ENCODE peak calls at places on chromosomes 5 and 9, in five cellular contexts. P is neuronal stem cell, X is mesendoderm, U is H9, M is IMR-90. I is an unnamed sample.

GRCh38 chr5:41736641-41737040 is 133.6 kb downstream of the OXCT1 start:
- DNase-seq in U (no peak), X (no peak), P (no peak), M (peak), I (no peak)

GRCh38 chr9:78295731-78296130 is 1.2 kb upstream of the PSAT1 start:
- DNase-seq in X (no peak), U (no peak), P (no peak), M (no peak), I (no peak)

GRCh38 chr9:98121096-98121495 is 2.1 kb upstream of the TRIM14 start:
- DNase-seq in X (no peak), P (no peak), M (no peak), U (no peak), I (no peak)

GRCh38 chr9:124428751-124429529 is 13.7 kb upstream of the PSMB7 start:
- DNase-seq in U (no peak), M (no peak), P (no peak), X (no peak), I (no peak)

GRCh38 chr5:4511996-4512656 is 628.0 kb upstream of the ADAMTS16 start:
- DNase-seq in P (no peak), X (peak), M (no peak), U (peak), I (no peak)

GRCh38 chr5:178449163-178450060 is 140.8 kb downstream of the COL23A1 start:
- DNase-seq in P (no peak), M (no peak), U (no peak), X (peak), I (no peak)

GRCh38 chr9:69900406-69900805 is 79.8 kb downstream of the CFAP95 start:
- DNase-seq in U (no peak), M (peak), X (no peak), P (no peak), I (peak)

GRCh38 chr5:88819332-88819999 is 63.5 kb downstream of the MEF2C start:
- DNase-seq in X (peak), P (no peak), U (no peak), M (no peak), I (no peak)

GRCh38 chr5:150789943-150790611 is 11.5 kb downstream of the SMIM3 start:
- DNase-seq in U (peak), P (no peak), X (peak), M (peak), I (peak)

GRCh38 chr5:42923710-42924109 is 112.0 kb upstream of the SELENOP start:
- DNase-seq in U (no peak), P (no peak), M (no peak), X (no peak), I (no peak)

GRCh38 chr9:133792721-133793470 is 54.7 kb upstream of the SARDH start:
- DNase-seq in M (peak), P (peak), U (peak), X (peak), I (peak)

GRCh38 chr5:141747152-141747640 is 65.2 kb upstream of the ARAP3 start:
- DNase-seq in U (peak), M (peak), X (peak), P (peak), I (peak)

GRCh38 chr9:116628706-116629105 is 58.4 kb upstream of the TRIM32 start:
- DNase-seq in M (no peak), X (no peak), U (no peak), P (no peak), I (no peak)

GRCh38 chr5:139167533-139167932 is 30.6 kb downstream of the SIL1 start:
- DNase-seq in X (no peak), M (peak), U (no peak), P (no peak), I (no peak)

GRCh38 chr9:116860509-116861120 is 173.5 kb downstream of the TRIM32 start:
- DNase-seq in U (peak), X (peak), M (peak), P (peak), I (peak)

GRCh38 chr9:94945191-94946144 is 219.0 kb downstream of the AOPEP start:
- DNase-seq in U (no peak), P (no peak), X (peak), M (peak), I (peak)

GRCh38 chr9:92160786-92161185 is 45.6 kb upstream of the SPTLC1 start:
- DNase-seq in U (peak), X (peak), P (no peak), M (no peak), I (no peak)

GRCh38 chr9:89664896-89665329 is 60.1 kb downstream of the GADD45G start:
- DNase-seq in M (no peak), P (no peak), U (peak), X (peak), I (no peak)

GRCh38 chr9:89483592-89484474 is 14.1 kb downstream of the SEMA4D start:
- DNase-seq in M (no peak), P (no peak), X (no peak), U (peak), I (no peak)

GRCh38 chr5:177369050-177369912 is 11.6 kb downstream of the RGS14 start:
- DNase-seq in X (peak), U (no peak), P (no peak), M (no peak), I (peak)

GRCh38 chr9:4842734-4843133 is 50.0 kb downstream of the RCL1 start:
- DNase-seq in M (peak), U (no peak), P (no peak), X (no peak), I (no peak)

GRCh38 chr5:25553082-25553481 is 908.3 kb upstream of the CDH10 start:
- DNase-seq in U (no peak), P (no peak), X (no peak), M (no peak), I (no peak)

GRCh38 chr9:121573717-121574485 is 74.3 kb upstream of the GGTA1 start:
- DNase-seq in X (no peak), P (no peak), M (no peak), U (no peak), I (no peak)

GRCh38 chr5:123094919-123095693 is 6.1 kb downstream of the PRDM6 start:
- DNase-seq in U (peak), M (peak), X (peak), P (no peak), I (no peak)
- H2BK120ac ChIP-seq in U (no peak), M (no peak), X (no peak), P (no peak), I (no peak)

DNA sequence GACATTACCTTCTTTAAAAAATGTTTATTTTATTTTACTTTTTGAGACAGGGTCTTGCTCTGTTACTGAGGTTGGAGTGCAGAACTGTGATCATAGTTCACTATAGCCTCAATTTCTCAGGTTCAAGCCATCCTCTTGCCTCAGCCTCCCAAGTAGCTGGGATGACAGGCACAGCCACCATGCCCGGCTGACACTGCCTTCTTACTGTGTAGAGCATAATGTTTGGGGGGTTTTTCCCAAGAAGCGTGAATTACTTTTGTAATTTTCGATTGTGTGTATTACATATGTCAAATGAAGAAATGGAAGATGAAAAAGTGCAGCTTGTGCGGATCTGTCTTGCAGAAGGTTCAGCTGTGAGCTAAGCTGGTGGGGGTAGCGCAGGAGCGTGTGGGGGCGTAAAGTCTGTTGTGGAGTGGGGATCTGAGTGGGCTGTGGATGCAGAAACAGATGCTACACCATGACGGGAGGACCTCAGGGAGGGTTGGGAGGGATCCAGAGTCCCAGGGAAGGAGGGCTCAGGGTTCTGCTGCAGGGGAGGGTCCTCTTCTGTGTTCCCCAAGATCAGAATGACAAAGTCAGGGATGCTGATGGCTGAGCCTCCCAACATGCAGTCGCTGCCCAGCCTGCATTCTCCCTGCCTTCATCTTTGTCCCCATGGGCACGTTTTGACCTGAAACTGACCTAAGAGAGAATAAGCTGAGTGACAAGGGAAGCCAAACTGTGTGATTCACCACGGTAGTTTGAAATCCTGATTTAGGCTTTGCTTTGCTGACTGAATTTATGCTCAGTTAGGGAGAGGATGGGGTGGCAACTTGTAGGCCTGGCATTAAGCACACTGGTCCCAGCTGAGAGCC is 6.8 kb upstream of the ANKRD33B start:
- DNase-seq in U (no peak), P (no peak), M (no peak), X (no peak), I (no peak)
- H2BK15ac ChIP-seq in U (no peak), P (peak), M (peak), X (no peak), I (no peak)

GRCh38 chr5:38431242-38431853 is 125.1 kb downstream of the LIFR start:
- DNase-seq in M (no peak), P (no peak), U (no peak), X (peak), I (no peak)

GRCh38 chr5:38423536-38424178 is 132.8 kb downstream of the LIFR start:
- DNase-seq in X (no peak), P (no peak), M (no peak), U (no peak), I (no peak)

GRCh38 chr5:38426493-38426892 is 130.0 kb downstream of the LIFR start:
- DNase-seq in U (no peak), X (no peak), M (peak), P (no peak), I (peak)

GRCh38 chr5:38424237-38425080 is 132.0 kb downstream of the LIFR start:
- DNase-seq in X (no peak), U (no peak), P (no peak), M (no peak), I (peak)

DNA sequence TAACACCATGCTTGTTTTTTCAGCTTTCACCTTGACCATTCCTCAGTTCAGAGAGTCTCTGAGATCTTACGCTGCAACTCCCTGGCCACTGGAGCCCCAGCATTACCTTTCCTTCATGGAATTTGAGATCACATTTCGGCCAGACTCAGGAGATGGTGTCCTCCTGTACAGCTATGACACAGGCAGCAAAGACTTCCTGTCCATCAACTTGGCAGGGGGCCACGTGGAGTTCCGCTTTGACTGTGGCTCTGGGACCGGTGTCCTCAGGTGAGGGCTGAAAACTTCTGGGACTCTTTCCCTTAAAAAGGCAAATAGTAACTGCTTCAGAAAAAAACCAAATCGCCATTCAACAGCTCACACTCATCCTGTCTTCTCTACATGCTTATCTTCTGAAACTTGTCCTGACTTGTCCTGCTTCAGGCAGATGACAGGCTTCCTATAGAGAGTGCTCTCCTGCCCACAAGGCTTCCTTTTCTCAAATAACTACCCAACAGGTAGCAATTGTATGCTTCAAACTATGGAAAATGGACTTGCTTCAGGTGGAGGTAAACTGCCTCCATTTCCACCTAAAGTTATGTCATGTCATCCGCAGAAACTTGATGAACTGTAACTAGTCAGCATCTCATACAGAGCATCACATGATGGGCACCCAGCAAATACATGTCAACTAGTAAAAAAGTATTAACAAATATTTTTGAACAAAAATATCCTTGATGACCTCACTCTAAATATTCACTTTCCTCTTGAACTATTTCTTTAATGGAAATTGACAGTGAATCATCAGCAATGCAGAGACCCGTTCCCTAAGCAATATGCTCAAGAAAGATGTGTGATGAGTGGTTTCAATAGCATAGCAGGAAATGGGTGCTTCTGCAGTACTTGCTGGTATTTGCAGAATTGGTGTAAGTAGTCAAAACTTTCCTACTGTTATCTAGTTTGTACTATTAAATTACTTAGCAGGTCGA is 129.2 kb downstream of the LIFR start:
- DNase-seq in X (no peak), U (no peak), M (peak), P (no peak), I (peak)
- H2BK5ac ChIP-seq in X (peak), U (no peak), M (peak), P (no peak), I (no peak)

GRCh38 chr9:113456235-113456634 is 7.3 kb upstream of the RGS3 start:
- DNase-seq in U (no peak), P (no peak), X (peak), M (peak), I (peak)
- H2BK120ac ChIP-seq in U (no peak), P (no peak), X (no peak), M (peak), I (no peak)